ENCODE peak calls at places on chromosomes 7 and 10, in ten cellular contexts. X, T, S, H, Z, L, P, R, N and B are unnamed samples.

GRCh38 chr10:14611971-14612693 is 162.6 kb downstream of the FAM107B start:
- DNase-seq in Z (no peak), P (no peak), H (no peak), L (no peak), T (no peak), R (no peak), S (peak; percentile 49), X (no peak), N (no peak), B (no peak)

GRCh38 chr10:129759214-129760002 is 204.7 kb downstream of the EBF3 start:
- DNase-seq in Z (no peak), N (peak; percentile 31), H (no peak), X (no peak), L (peak; percentile 64), R (no peak), P (no peak), S (no peak), T (no peak), B (peak; percentile 5)

GRCh38 chr7:84248267-84248666 is 53.7 kb upstream of the SEMA3A start:
- DNase-seq in Z (peak; percentile 31), N (no peak), P (no peak), H (no peak), T (peak; percentile 35), R (no peak), X (no peak), S (no peak), L (no peak), B (no peak)

GRCh38 chr10:17454181-17454800 is at the start of gene ST8SIA6:
- DNase-seq in X (no peak), P (peak; percentile 13), S (peak; percentile 37), H (peak; percentile 50), R (no peak), T (no peak), Z (peak; percentile 61), N (no peak), L (no peak), B (no peak)

GRCh38 chr7:47581442-47581820 is 480 bp downstream of the TNS3 start:
- DNase-seq in Z (no peak), L (no peak), H (no peak), T (no peak), S (no peak), X (no peak), R (no peak), N (no peak), P (no peak), B (no peak)

GRCh38 chr10:28381903-28382347 is 79.1 kb upstream of the MPP7 start:
- DNase-seq in H (peak; percentile 75), Z (peak; percentile 89), P (peak; percentile 76), N (peak; percentile 81), L (no peak), R (peak; percentile 77), X (peak; percentile 45), T (peak; percentile 78), S (peak; percentile 89), B (peak; percentile 68)

GRCh38 chr10:6348091-6348862 is 145.5 kb downstream of the PFKFB3 start:
- DNase-seq in S (no peak), R (peak; percentile 56), T (peak; percentile 76), P (peak; percentile 91), Z (no peak), H (peak; percentile 85), L (no peak), X (peak; percentile 21), N (peak; percentile 81), B (peak; percentile 90)

GRCh38 chr7:116576350-116577319 is 51.8 kb downstream of the CAV1 start:
- DNase-seq in R (no peak), H (peak; percentile 47), X (peak; percentile 93), L (no peak), Z (peak; percentile 89), N (no peak), S (peak; percentile 67), P (no peak), T (peak; percentile 100), B (no peak)

GRCh38 chr7:152341914-152342236 is 93.9 kb downstream of the KMT2C start:
- DNase-seq in S (no peak), R (no peak), X (no peak), Z (no peak), N (no peak), T (no peak), P (no peak), L (no peak), H (no peak), B (no peak)

GRCh38 chr7:131605280-131605878 is 49.0 kb upstream of the PODXL start:
- DNase-seq in Z (peak; percentile 18), X (no peak), S (no peak), L (no peak), P (no peak), R (no peak), N (no peak), H (no peak), T (peak; percentile 29), B (no peak)

GRCh38 chr7:142813262-142813661 is 41.6 kb upstream of the EPHB6 start:
- DNase-seq in Z (peak; percentile 53), P (no peak), R (no peak), N (no peak), T (peak; percentile 74), H (no peak), S (peak; percentile 29), X (peak; percentile 19), L (no peak), B (peak; percentile 76)

GRCh38 chr7:100642534-100642907 is 1.2 kb upstream of the TFR2 start:
- DNase-seq in N (no peak), H (peak; percentile 38), T (no peak), P (no peak), Z (no peak), S (no peak), R (no peak), X (no peak), L (no peak), B (peak; percentile 33)

GRCh38 chr7:137942459-137943115 is 59.3 kb downstream of the CREB3L2 start:
- DNase-seq in T (no peak), H (no peak), Z (no peak), N (no peak), S (no peak), P (no peak), L (no peak), X (no peak), R (no peak), B (no peak)

GRCh38 chr7:128770238-128770637 is 5.4 kb downstream of the OPN1SW start:
- DNase-seq in T (no peak), S (no peak), X (no peak), H (no peak), P (no peak), R (no peak), Z (peak; percentile 70), L (no peak), N (no peak), B (no peak)

GRCh38 chr10:79298403-79299244 is 48.6 kb upstream of the PPIF start:
- DNase-seq in N (no peak), T (peak; percentile 98), H (peak; percentile 58), X (peak; percentile 76), P (no peak), S (peak; percentile 84), R (no peak), Z (peak; percentile 87), L (no peak), B (no peak)

GRCh38 chr7:12244129-12244528 is 33.0 kb downstream of the TMEM106B start:
- DNase-seq in N (no peak), H (no peak), X (no peak), P (no peak), L (no peak), S (peak; percentile 63), T (peak; percentile 61), Z (peak; percentile 24), R (no peak), B (no peak)

GRCh38 chr10:86047588-86047987 is 319.0 kb downstream of the GRID1 start:
- DNase-seq in P (no peak), H (peak; percentile 35), Z (no peak), T (no peak), N (no peak), S (no peak), X (no peak), L (no peak), R (no peak), B (no peak)

GRCh38 chr10:23294638-23295247 is 49.9 kb downstream of the C10orf67 start:
- DNase-seq in H (no peak), R (no peak), T (no peak), X (no peak), L (no peak), P (no peak), S (no peak), N (no peak), Z (peak; percentile 28), B (no peak)

GRCh38 chr7:35467456-35467978 is 213.6 kb upstream of the TBX20 start:
- DNase-seq in H (no peak), X (no peak), N (no peak), Z (no peak), R (no peak), P (no peak), T (no peak), L (no peak), S (no peak), B (no peak)

GRCh38 chr7:157905740-157906461 is 569.1 kb downstream of the DNAJB6 start:
- DNase-seq in H (no peak), Z (no peak), X (no peak), L (no peak), N (peak; percentile 71), T (no peak), S (no peak), P (no peak), R (no peak), B (no peak)

GRCh38 chr10:11757452-11757819 is 15.3 kb downstream of the ECHDC3 start:
- DNase-seq in X (peak; percentile 45), N (no peak), R (no peak), L (no peak), P (no peak), Z (peak; percentile 95), S (no peak), H (no peak), T (peak; percentile 33), B (no peak)

GRCh38 chr10:69655868-69656555 is 26.0 kb downstream of the FAM241B start:
- DNase-seq in P (no peak), H (no peak), X (no peak), Z (no peak), R (no peak), N (no peak), S (no peak), L (no peak), T (no peak), B (no peak)

GRCh38 chr10:9786576-9786975 is 1231.1 kb upstream of the CELF2 start:
- DNase-seq in P (no peak), T (peak; percentile 0), S (no peak), L (no peak), X (no peak), H (no peak), Z (no peak), R (no peak), N (no peak), B (no peak)

GRCh38 chr10:79057481-79058275 is 11.1 kb upstream of the ZMIZ1 start:
- DNase-seq in X (no peak), Z (no peak), P (no peak), R (no peak), T (no peak), N (peak; percentile 57), H (no peak), L (no peak), S (no peak), B (no peak)

GRCh38 chr7:93147358-93147757 is 827 bp downstream of the SAMD9L start:
- DNase-seq in P (peak; percentile 35), T (peak; percentile 84), H (peak; percentile 33), S (peak; percentile 11), L (no peak), N (no peak), Z (peak; percentile 65), X (no peak), R (no peak), B (peak; percentile 80)

GRCh38 chr10:76435154-76435553 is 1003.7 kb downstream of the LRMDA start:
- DNase-seq in N (no peak), P (no peak), S (no peak), H (no peak), R (no peak), T (no peak), Z (no peak), X (no peak), L (peak; percentile 54), B (no peak)

GRCh38 chr7:953547-954327 is 743 bp downstream of the ADAP1 start:
- DNase-seq in H (peak; percentile 41), S (peak; percentile 64), X (no peak), P (no peak), R (peak; percentile 91), N (peak; percentile 91), T (peak; percentile 31), Z (peak; percentile 51), L (no peak), B (no peak)

GRCh38 chr7:1915326-1915725 is 245.2 kb downstream of the ELFN1 start:
- DNase-seq in H (no peak), T (no peak), L (no peak), P (no peak), Z (no peak), S (no peak), X (no peak), N (no peak), R (no peak), B (no peak)